ENCODE peak calls at places on chromosomes 11 and 22, in four cellular contexts. One of them, this sample, is unnamed.

GRCh38 chr22:33796494-33796893 is 123.8 kb downstream of the LARGE1 start:
- DNase-seq in OCI-LY7: no peak
- DNase-seq in fibroblast of lung: no peak
- DNase-seq in astrocyte: no peak
- DNase-seq in this sample: no peak

GRCh38 chr11:91664521-91664920 is 560.1 kb upstream of the FAT3 start:
- DNase-seq in OCI-LY7: no peak
- DNase-seq in fibroblast of lung: no peak
- DNase-seq in astrocyte: no peak
- DNase-seq in this sample: no peak

GRCh38 chr11:86497310-86497709 is 122.6 kb downstream of the CCDC81 start:
- DNase-seq in OCI-LY7: no peak
- DNase-seq in fibroblast of lung: no peak
- DNase-seq in astrocyte: peak
- DNase-seq in this sample: no peak

GRCh38 chr11:44372989-44373388 is 63.0 kb upstream of the ALX4 start:
- DNase-seq in OCI-LY7: no peak
- DNase-seq in fibroblast of lung: no peak
- DNase-seq in astrocyte: no peak
- DNase-seq in this sample: no peak

GRCh38 chr11:93842461-93842860 is 8.0 kb downstream of the VSTM5 start:
- DNase-seq in OCI-LY7: no peak
- DNase-seq in fibroblast of lung: peak
- DNase-seq in astrocyte: peak
- DNase-seq in this sample: peak

GRCh38 chr11:126419801-126420729 is 64.6 kb downstream of the ST3GAL4 start:
- DNase-seq in OCI-LY7: peak
- DNase-seq in fibroblast of lung: peak
- DNase-seq in astrocyte: peak
- DNase-seq in this sample: no peak

GRCh38 chr11:125457814-125458343 is 38.2 kb downstream of the FEZ1 start:
- DNase-seq in OCI-LY7: no peak
- DNase-seq in fibroblast of lung: peak
- DNase-seq in astrocyte: peak
- DNase-seq in this sample: no peak

GRCh38 chr11:130448416-130449068 is at the start of gene ADAMTS15:
- DNase-seq in OCI-LY7: no peak
- DNase-seq in fibroblast of lung: peak
- DNase-seq in astrocyte: peak
- DNase-seq in this sample: no peak

GRCh38 chr11:15157181-15157580 is 42.5 kb downstream of the INSC start:
- DNase-seq in OCI-LY7: no peak
- DNase-seq in fibroblast of lung: peak
- DNase-seq in astrocyte: peak
- DNase-seq in this sample: peak

GRCh38 chr11:119993732-119994131 is 144.2 kb downstream of the TRIM29 start:
- DNase-seq in OCI-LY7: no peak
- DNase-seq in fibroblast of lung: no peak
- DNase-seq in astrocyte: no peak
- DNase-seq in this sample: no peak

GRCh38 chr11:119453881-119454280 is 30.9 kb upstream of the THY1 start:
- DNase-seq in OCI-LY7: no peak
- DNase-seq in fibroblast of lung: no peak
- DNase-seq in astrocyte: no peak
- DNase-seq in this sample: no peak

GRCh38 chr11:124394408-124394807 is 4.4 kb downstream of the OR8B3 start:
- DNase-seq in OCI-LY7: no peak
- DNase-seq in fibroblast of lung: peak
- DNase-seq in astrocyte: peak
- DNase-seq in this sample: no peak

GRCh38 chr11:27241316-27242122 is 121.5 kb downstream of the CCDC34 start:
- DNase-seq in OCI-LY7: no peak
- DNase-seq in fibroblast of lung: peak
- DNase-seq in astrocyte: peak
- DNase-seq in this sample: peak

GRCh38 chr11:94793002-94793401 is 24.8 kb downstream of the AMOTL1 start:
- DNase-seq in OCI-LY7: no peak
- DNase-seq in fibroblast of lung: peak
- DNase-seq in astrocyte: no peak
- DNase-seq in this sample: no peak

GRCh38 chr22:31742115-31742514 is 7.8 kb downstream of the PRR14L start:
- DNase-seq in OCI-LY7: no peak
- DNase-seq in fibroblast of lung: no peak
- DNase-seq in astrocyte: no peak
- DNase-seq in this sample: no peak

GRCh38 chr22:41469218-41469851 is 418 bp downstream of the ACO2 start:
- DNase-seq in OCI-LY7: peak
- DNase-seq in fibroblast of lung: no peak
- DNase-seq in astrocyte: no peak
- DNase-seq in this sample: no peak

GRCh38 chr11:23727821-23728220 is 769.0 kb upstream of the LUZP2 start:
- DNase-seq in OCI-LY7: no peak
- DNase-seq in fibroblast of lung: peak
- DNase-seq in astrocyte: peak
- DNase-seq in this sample: no peak

GRCh38 chr11:65744699-65745042 is 24.1 kb upstream of the RNASEH2C start:
- DNase-seq in OCI-LY7: no peak
- DNase-seq in fibroblast of lung: no peak
- DNase-seq in astrocyte: no peak
- DNase-seq in this sample: no peak

GRCh38 chr11:61957028-61957770 is 7.0 kb downstream of the BEST1 start:
- DNase-seq in OCI-LY7: no peak
- DNase-seq in fibroblast of lung: no peak
- DNase-seq in astrocyte: no peak
- DNase-seq in this sample: no peak

GRCh38 chr11:117097567-117098268 is 510 bp downstream of the SIK3 start:
- DNase-seq in OCI-LY7: peak
- DNase-seq in fibroblast of lung: no peak
- DNase-seq in astrocyte: no peak
- DNase-seq in this sample: no peak
- H2AFZ ChIP-seq in OCI-LY7: peak
- H2AFZ ChIP-seq in fibroblast of lung: no peak
- H2AFZ ChIP-seq in astrocyte: peak
- H2AFZ ChIP-seq in this sample: no peak

GRCh38 chr11:576791-577610 is 731 bp downstream of the PHRF1 start:
- DNase-seq in OCI-LY7: no peak
- DNase-seq in fibroblast of lung: peak
- DNase-seq in astrocyte: no peak
- DNase-seq in this sample: no peak
- H2AFZ ChIP-seq in OCI-LY7: no peak
- H2AFZ ChIP-seq in fibroblast of lung: no peak
- H2AFZ ChIP-seq in astrocyte: no peak
- H2AFZ ChIP-seq in this sample: no peak

GRCh38 chr11:35893796-35894475 is 49.9 kb upstream of the LDLRAD3 start:
- DNase-seq in OCI-LY7: no peak
- DNase-seq in fibroblast of lung: peak
- DNase-seq in astrocyte: no peak
- DNase-seq in this sample: peak
- H2AFZ ChIP-seq in OCI-LY7: no peak
- H2AFZ ChIP-seq in fibroblast of lung: no peak
- H2AFZ ChIP-seq in astrocyte: no peak
- H2AFZ ChIP-seq in this sample: no peak

GRCh38 chr11:69171476-69171875 is 15.7 kb downstream of the SMIM38 start:
- DNase-seq in OCI-LY7: no peak
- DNase-seq in fibroblast of lung: no peak
- DNase-seq in astrocyte: no peak
- DNase-seq in this sample: no peak

GRCh38 chr11:69173925-69174591 is 18.3 kb downstream of the SMIM38 start:
- DNase-seq in OCI-LY7: no peak
- DNase-seq in fibroblast of lung: peak
- DNase-seq in astrocyte: peak
- DNase-seq in this sample: peak

GRCh38 chr11:69172674-69173073 is 16.9 kb downstream of the SMIM38 start:
- DNase-seq in OCI-LY7: peak
- DNase-seq in fibroblast of lung: peak
- DNase-seq in astrocyte: no peak
- DNase-seq in this sample: no peak

GRCh38 chr11:69173326-69173725 is 17.6 kb downstream of the SMIM38 start:
- DNase-seq in OCI-LY7: no peak
- DNase-seq in fibroblast of lung: no peak
- DNase-seq in astrocyte: no peak
- DNase-seq in this sample: no peak

GRCh38 chr11:69174841-69175240 is 19.1 kb downstream of the SMIM38 start:
- DNase-seq in OCI-LY7: no peak
- DNase-seq in fibroblast of lung: no peak
- DNase-seq in astrocyte: no peak
- DNase-seq in this sample: no peak
- H2AFZ ChIP-seq in OCI-LY7: no peak
- H2AFZ ChIP-seq in fibroblast of lung: no peak
- H2AFZ ChIP-seq in astrocyte: no peak
- H2AFZ ChIP-seq in this sample: peak